ENCODE peak calls at places on chromosomes 13 and 19, in nine cellular contexts. A, C, B, N, F, P, D, E and G are unnamed samples. For H3K9me3, the result is how much of the 10 kb centered on the place peaks cover.

GRCh38 chr19:50232600-50232999 is 29.2 kb downstream of the MYH14 start:
- DNase-seq in A (no peak), C (no peak), B (no peak), N (no peak), F (no peak), P (no peak), D (no peak), E (no peak), G (no peak)

GRCh38 chr19:42628411-42629135 is 33.8 kb upstream of the CEACAM8 start:
- DNase-seq in A (no peak), C (no peak), B (no peak), N (no peak), F (no peak), P (no peak), D (no peak), E (no peak), G (no peak)

GRCh38 chr19:20077791-20078463 is at the start of gene ZNF90:
- DNase-seq in A (peak), C (peak), B (peak), N (peak), F (peak), P (peak), D (peak), E (peak), G (peak)

GRCh38 chr19:33373701-33374405 is at the start of gene CEBPG:
- DNase-seq in A (peak), C (peak), B (no peak), N (no peak), F (no peak), P (peak), D (no peak), E (peak), G (peak)

GRCh38 chr13:29362849-29363604 is 232.5 kb downstream of the SLC7A1 start:
- DNase-seq in A (no peak), C (peak), B (no peak), N (peak), F (peak), P (no peak), D (peak), E (no peak), G (peak)

GRCh38 chr19:652467-653389 is 10.3 kb downstream of the RNF126 start:
- DNase-seq in A (no peak), C (no peak), B (no peak), N (no peak), F (no peak), P (no peak), D (no peak), E (no peak), G (no peak)

GRCh38 chr19:42092350-42092749 is 16.4 kb downstream of the ZNF574 start:
- DNase-seq in A (no peak), C (no peak), B (no peak), N (peak), F (peak), P (no peak), D (no peak), E (no peak), G (no peak)

GRCh38 chr19:18118420-18119242 is 21.1 kb downstream of the MAST3 start:
- DNase-seq in A (no peak), C (no peak), B (no peak), N (no peak), F (no peak), P (no peak), D (no peak), E (no peak), G (peak)

GRCh38 chr19:45117167-45117594 is 24.2 kb downstream of the PPP1R37 start:
- DNase-seq in A (no peak), C (peak), B (peak), N (peak), F (no peak), P (no peak), D (no peak), E (no peak), G (no peak)

GRCh38 chr19:3518231-3518630 is 12.1 kb downstream of the FZR1 start:
- DNase-seq in A (no peak), C (no peak), B (no peak), N (peak), F (no peak), P (no peak), D (no peak), E (no peak), G (no peak)

GRCh38 chr13:32453981-32454380 is 26.1 kb upstream of the N4BP2L1 start:
- DNase-seq in A (no peak), C (no peak), B (no peak), N (no peak), F (no peak), P (no peak), D (no peak), E (no peak), G (no peak)

GRCh38 chr13:33119886-33120543 is 103.8 kb downstream of the KL start:
- DNase-seq in A (no peak), C (peak), B (no peak), N (no peak), F (no peak), P (no peak), D (peak), E (no peak), G (no peak)

GRCh38 chr19:17346109-17346671 is 8.8 kb downstream of the GTPBP3 start:
- DNase-seq in A (peak), C (no peak), B (peak), N (peak), F (peak), P (peak), D (peak), E (peak), G (peak)

GRCh38 chr19:19615086-19615485 is 3.4 kb downstream of the PBX4 start:
- DNase-seq in A (no peak), C (peak), B (no peak), N (no peak), F (no peak), P (no peak), D (peak), E (no peak), G (no peak)

GRCh38 chr13:50948576-50948975 is 39.0 kb downstream of the RNASEH2B start:
- DNase-seq in A (no peak), C (peak), B (no peak), N (no peak), F (no peak), P (no peak), D (no peak), E (no peak), G (no peak)

GRCh38 chr13:40672310-40673060 is 6.0 kb upstream of the FOXO1 start:
- DNase-seq in A (no peak), C (peak), B (no peak), N (no peak), F (no peak), P (no peak), D (no peak), E (no peak), G (peak)

GRCh38 chr19:33812388-33813330 is 16.0 kb downstream of the KCTD15 start:
- DNase-seq in A (no peak), C (no peak), B (peak), N (peak), F (no peak), P (no peak), D (no peak), E (no peak), G (no peak)

GRCh38 chr13:97631158-97631557 is 197.2 kb downstream of the RAP2A start:
- DNase-seq in A (no peak), C (no peak), B (no peak), N (peak), F (no peak), P (no peak), D (no peak), E (no peak), G (no peak)

GRCh38 chr13:48155850-48156249 is 60.9 kb upstream of the MED4 start:
- DNase-seq in A (no peak), C (peak), B (no peak), N (no peak), F (no peak), P (no peak), D (no peak), E (no peak), G (no peak)

GRCh38 chr19:8585894-8586750 is 8.9 kb upstream of the MYO1F start:
- DNase-seq in A (peak), C (peak), B (no peak), N (peak), F (peak), P (peak), D (peak), E (no peak), G (no peak)

GRCh38 chr19:840519-841206 is at the start of gene PRTN3:
- DNase-seq in A (no peak), C (no peak), B (no peak), N (no peak), F (no peak), P (no peak), D (no peak), E (no peak), G (no peak)

GRCh38 chr19:18987456-18987855 is 45.9 kb downstream of the SUGP2 start:
- DNase-seq in A (no peak), C (no peak), B (no peak), N (no peak), F (no peak), P (no peak), D (no peak), E (no peak), G (no peak)

GRCh38 chr13:48125794-48126228 is 30.9 kb upstream of the MED4 start:
- DNase-seq in A (peak), C (peak), B (no peak), N (no peak), F (no peak), P (no peak), D (no peak), E (no peak), G (peak)

GRCh38 chr13:51541809-51542258 is 42.4 kb upstream of the WDFY2 start:
- DNase-seq in A (no peak), C (no peak), B (no peak), N (no peak), F (peak), P (peak), D (no peak), E (no peak), G (no peak)

GRCh38 chr19:49272204-49272603 is 52.8 kb downstream of the SLC6A16 start:
- DNase-seq in A (no peak), C (peak), B (no peak), N (no peak), F (no peak), P (no peak), D (no peak), E (no peak), G (no peak)

GRCh38 chr19:41753159-41753558 is 2.2 kb upstream of the CEACAM6 start:
- DNase-seq in A (peak), C (no peak), B (peak), N (peak), F (peak), P (peak), D (peak), E (peak), G (peak)

GRCh38 chr19:5131031-5131865 is 162.3 kb downstream of the KDM4B start:
- DNase-seq in A (no peak), C (no peak), B (no peak), N (peak), F (no peak), P (no peak), D (no peak), E (peak), G (no peak)
- H3K4me3 ChIP-seq in A (no peak), C (no peak), B (no peak), N (no peak), F (no peak), P (no peak), D (no peak), E (no peak), G (no peak)

GRCh38 chr13:112772929-112773328 is 83.1 kb downstream of the ATP11A start:
- DNase-seq in A (no peak), C (no peak), B (no peak), N (no peak), F (no peak), P (no peak), D (no peak), E (no peak), G (no peak)
- H3K9me3 ChIP-seq in A (under half), C (under half), B (under half), N (under half), F (under half), P (under half), D (under half), E (under half), G (under half)

GRCh38 chr19:53896682-53897081 is 12.4 kb upstream of the CACNG7 start:
- DNase-seq in A (no peak), C (no peak), B (no peak), N (no peak), F (no peak), P (no peak), D (no peak), E (no peak), G (no peak)

GRCh38 chr19:53900191-53900860 is 8.8 kb upstream of the CACNG7 start:
- DNase-seq in A (no peak), C (no peak), B (no peak), N (no peak), F (no peak), P (no peak), D (no peak), E (no peak), G (no peak)

GRCh38 chr19:53898166-53898565 is 10.9 kb upstream of the CACNG7 start:
- DNase-seq in A (no peak), C (no peak), B (no peak), N (no peak), F (no peak), P (no peak), D (no peak), E (no peak), G (no peak)

GRCh38 chr19:53897459-53897858 is 11.6 kb upstream of the CACNG7 start:
- DNase-seq in A (no peak), C (no peak), B (no peak), N (no peak), F (no peak), P (no peak), D (no peak), E (no peak), G (no peak)

DNA sequence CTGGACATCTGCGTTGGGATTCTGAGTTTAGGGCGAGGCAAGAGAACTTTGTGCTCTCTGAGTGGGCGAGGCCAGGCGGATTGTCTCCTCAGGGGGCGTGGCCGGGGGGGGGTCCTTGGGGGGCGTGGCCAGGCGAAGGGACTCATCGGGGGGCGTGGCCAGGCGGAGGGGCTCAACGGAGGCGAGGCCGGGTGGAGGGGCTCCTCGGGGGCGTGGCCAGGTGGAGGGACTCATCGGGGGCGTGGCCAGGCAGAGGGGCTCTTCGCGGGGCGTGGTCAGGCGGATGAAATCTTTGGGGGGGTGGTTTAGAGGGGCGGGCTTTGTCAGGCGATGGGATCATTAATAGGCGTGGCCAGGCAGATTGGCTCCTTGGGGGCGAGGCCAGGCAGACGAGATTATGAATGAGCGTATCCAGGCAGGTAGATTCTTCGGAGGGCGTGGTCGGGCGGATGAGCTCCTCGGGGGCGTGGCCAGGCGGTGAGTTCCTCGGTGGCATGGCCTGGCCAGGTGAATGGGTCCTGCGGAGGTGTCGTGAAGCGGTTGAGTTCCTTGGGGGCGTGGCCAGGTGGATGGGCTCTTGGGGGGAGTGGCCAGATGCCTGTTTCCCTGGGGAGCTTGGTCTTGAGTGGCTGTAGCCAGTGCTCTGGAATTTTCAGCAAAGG is 10.3 kb upstream of the CACNG7 start:
- DNase-seq in A (no peak), C (no peak), B (no peak), N (peak), F (no peak), P (no peak), D (no peak), E (no peak), G (no peak)
- H3K4me3 ChIP-seq in A (no peak), C (no peak), B (no peak), N (no peak), F (no peak), P (no peak), D (no peak), E (no peak), G (no peak)

GRCh38 chr19:56476093-56476492 is 1.1 kb downstream of the ZNF667 start:
- DNase-seq in A (no peak), C (no peak), B (no peak), N (no peak), F (no peak), P (no peak), D (no peak), E (no peak), G (no peak)

GRCh38 chr19:56477429-56478338 is 539 bp upstream of the ZNF667 start:
- DNase-seq in A (peak), C (peak), B (peak), N (peak), F (peak), P (peak), D (peak), E (peak), G (peak)

DNA sequence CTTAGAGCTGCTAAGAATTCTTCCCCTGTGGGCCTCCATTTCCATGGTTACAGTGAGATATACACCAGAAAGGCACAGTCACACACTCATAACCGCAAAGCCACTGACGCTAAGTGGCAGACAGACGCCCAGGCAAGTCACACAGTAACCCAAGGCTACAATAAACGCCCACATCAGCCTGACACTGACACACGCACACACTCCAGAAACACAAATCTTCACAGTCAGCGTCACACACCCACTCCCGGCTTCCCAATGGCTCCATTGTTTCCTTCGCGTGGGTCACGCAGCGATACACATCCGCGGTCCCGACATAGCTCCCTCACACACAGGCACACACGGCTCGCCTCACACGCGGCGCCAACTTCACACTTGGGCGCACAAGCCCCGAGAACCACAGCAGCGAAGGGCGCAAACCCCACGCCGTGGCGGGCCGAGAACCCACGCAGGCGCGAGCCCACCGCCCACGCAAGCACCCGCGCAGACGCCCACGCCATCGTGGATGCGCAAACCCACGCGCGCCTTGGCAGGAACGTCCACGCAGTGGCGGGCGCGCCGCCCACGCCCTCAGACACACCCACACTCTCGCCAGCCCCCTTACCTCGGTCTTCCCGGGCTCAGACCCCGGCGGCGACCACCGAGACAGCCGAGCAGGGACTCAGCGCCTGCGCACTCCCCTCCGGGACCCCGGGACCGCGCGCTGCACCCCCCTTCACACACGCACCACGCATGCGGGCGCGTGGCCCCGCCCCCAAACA is at the start of gene ZNF667:
- DNase-seq in A (no peak), C (peak), B (no peak), N (no peak), F (peak), P (no peak), D (no peak), E (peak), G (peak)
- H3K9me3 ChIP-seq in A (half or more), C (under half), B (half or more), N (half or more), F (under half), P (under half), D (under half), E (half or more), G (under half)

GRCh38 chr19:56091066-56091490 is 30.0 kb downstream of the ZNF787 start:
- DNase-seq in A (no peak), C (peak), B (no peak), N (no peak), F (no peak), P (no peak), D (peak), E (no peak), G (no peak)
- H3K4me3 ChIP-seq in A (no peak), C (no peak), B (no peak), N (no peak), F (no peak), P (no peak), D (no peak), E (no peak), G (no peak)

GRCh38 chr13:19088416-19088815 is 93.2 kb downstream of the TUBA3C start:
- DNase-seq in A (peak), C (no peak), B (no peak), N (no peak), F (no peak), P (no peak), D (no peak), E (no peak), G (no peak)
- H3K9me3 ChIP-seq in A (under half), C (under half), B (under half), N (half or more), F (under half), P (under half), D (half or more), E (half or more), G (under half)

DNA sequence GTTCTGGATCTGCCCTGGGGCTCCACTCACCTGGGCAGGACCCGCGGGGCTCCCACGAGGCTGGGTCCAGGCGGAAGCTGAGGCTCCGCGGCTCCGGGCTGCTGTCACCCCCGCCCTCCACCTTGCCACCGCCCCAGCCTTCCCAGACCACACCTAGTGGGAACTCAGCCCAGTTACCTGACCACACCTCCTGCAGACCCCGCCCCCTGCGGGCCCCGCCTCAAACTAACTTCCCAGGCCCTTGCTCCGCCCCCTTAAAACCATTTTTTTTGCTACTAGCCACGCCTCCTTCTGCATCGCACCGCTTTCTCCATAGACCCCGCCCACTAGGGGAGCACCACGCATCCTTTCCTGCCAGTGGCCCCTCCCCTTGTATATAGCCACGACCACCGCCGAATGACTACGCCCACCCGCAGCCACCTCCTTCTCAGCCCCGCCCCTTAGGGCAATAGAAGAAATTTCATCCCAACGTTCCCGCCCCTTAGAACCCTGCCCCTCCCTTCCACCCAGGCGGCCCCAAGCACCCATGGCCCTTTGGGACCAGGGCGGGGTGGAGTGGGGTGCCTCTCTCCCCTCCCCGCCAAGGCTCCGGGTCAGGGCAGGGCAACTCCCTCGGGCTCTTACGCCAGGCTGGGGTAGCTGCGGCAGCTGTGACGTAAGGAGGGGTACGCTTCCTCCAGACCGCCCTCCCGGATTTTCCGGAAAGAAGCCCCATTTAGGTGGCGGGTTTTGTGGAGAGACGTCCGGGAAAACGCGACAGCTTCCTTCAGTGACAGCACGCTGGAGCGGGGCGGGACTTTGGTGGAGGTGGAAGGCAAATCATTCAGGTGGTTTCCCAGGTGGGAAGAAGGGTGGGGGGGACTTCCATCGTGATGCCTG is at the start of gene SH2D3A:
- DNase-seq in A (peak), C (no peak), B (peak), N (peak), F (peak), P (peak), D (peak), E (peak), G (peak)
- H3K4me3 ChIP-seq in A (peak), C (no peak), B (peak), N (peak), F (peak), P (no peak), D (peak), E (peak), G (peak)

DNA sequence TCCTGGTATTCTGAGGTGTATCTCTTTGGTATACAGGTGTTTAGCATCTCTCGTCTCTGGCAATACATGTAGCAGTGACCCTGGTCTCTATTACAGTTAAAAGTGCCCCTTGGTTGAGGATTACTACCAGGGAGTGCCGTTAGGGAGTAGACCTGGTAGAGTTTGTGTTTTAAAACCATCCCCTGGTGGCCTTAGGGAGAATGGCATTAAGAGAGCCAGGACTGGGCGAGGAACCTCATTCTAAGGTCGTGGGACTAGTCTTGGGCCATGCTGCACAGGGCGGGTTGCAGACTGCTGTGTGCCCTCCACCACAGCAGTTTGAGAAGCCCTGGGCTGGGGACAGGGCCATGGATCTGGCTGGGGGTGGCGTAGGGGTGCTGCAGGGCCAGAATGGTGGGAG is 35.0 kb downstream of the B3GLCT start:
- DNase-seq in A (no peak), C (no peak), B (no peak), N (peak), F (no peak), P (no peak), D (no peak), E (no peak), G (no peak)
- H3K9me3 ChIP-seq in A (under half), C (under half), B (under half), N (under half), F (under half), P (under half), D (under half), E (under half), G (under half)